ENCODE peak calls at places on chromosome 9, in seven cellular contexts. I, K, P, E, J, M and S are unnamed samples.

GRCh38 chr9:98736216-98736615 is 27.5 kb upstream of the GABBR2 start:
- DNase-seq in K (no peak), I (no peak), E (no peak), M (no peak), P (no peak), J (no peak), S (no peak)

GRCh38 chr9:18189876-18190670 is 283.9 kb upstream of the ADAMTSL1 start:
- DNase-seq in P (no peak), J (no peak), I (no peak), M (no peak), E (peak), K (no peak), S (no peak)

GRCh38 chr9:80649001-80649420 is 1040.3 kb downstream of the TLE1 start:
- DNase-seq in K (peak), J (no peak), M (no peak), P (no peak), E (peak), I (no peak), S (peak)

GRCh38 chr9:14030350-14030823 is 283.6 kb downstream of the NFIB start:
- DNase-seq in K (peak), P (no peak), E (peak), J (no peak), M (no peak), I (peak), S (no peak)

GRCh38 chr9:73441890-73442818 is 290.5 kb downstream of the ANXA1 start:
- DNase-seq in I (no peak), E (peak), K (no peak), P (no peak), M (no peak), J (no peak), S (no peak)

GRCh38 chr9:97237311-97237786 is 70.1 kb upstream of the CCDC180 start:
- DNase-seq in I (no peak), P (peak), M (no peak), J (no peak), E (no peak), K (no peak), S (no peak)

GRCh38 chr9:131420913-131421312 is 27.0 kb downstream of the PRRC2B start:
- DNase-seq in E (peak), I (peak), P (no peak), K (peak), M (no peak), J (no peak), S (no peak)

GRCh38 chr9:97563458-97564135 is 62.1 kb downstream of the TMOD1 start:
- DNase-seq in P (no peak), E (no peak), J (no peak), K (peak), M (no peak), I (no peak), S (no peak)

GRCh38 chr9:22100626-22101025 is 91.5 kb upstream of the CDKN2B start:
- DNase-seq in I (no peak), K (no peak), J (no peak), E (no peak), M (no peak), P (no peak), S (no peak)

GRCh38 chr9:122192261-122192875 is 32.7 kb downstream of the MORN5 start:
- DNase-seq in I (no peak), P (no peak), M (no peak), E (no peak), J (no peak), K (no peak), S (no peak)

GRCh38 chr9:114662081-114662989 is 4.7 kb upstream of the TEX53 start:
- DNase-seq in E (peak), M (peak), I (no peak), J (no peak), K (peak), P (peak), S (no peak)

GRCh38 chr9:14315754-14316573 is 2.0 kb upstream of the NFIB start:
- DNase-seq in J (no peak), E (peak), I (no peak), K (peak), P (no peak), M (no peak), S (no peak)

GRCh38 chr9:76658510-76659231 is 105.6 kb upstream of the PCA3 start:
- DNase-seq in E (peak), I (peak), K (peak), J (no peak), M (no peak), P (no peak), S (peak)

DNA sequence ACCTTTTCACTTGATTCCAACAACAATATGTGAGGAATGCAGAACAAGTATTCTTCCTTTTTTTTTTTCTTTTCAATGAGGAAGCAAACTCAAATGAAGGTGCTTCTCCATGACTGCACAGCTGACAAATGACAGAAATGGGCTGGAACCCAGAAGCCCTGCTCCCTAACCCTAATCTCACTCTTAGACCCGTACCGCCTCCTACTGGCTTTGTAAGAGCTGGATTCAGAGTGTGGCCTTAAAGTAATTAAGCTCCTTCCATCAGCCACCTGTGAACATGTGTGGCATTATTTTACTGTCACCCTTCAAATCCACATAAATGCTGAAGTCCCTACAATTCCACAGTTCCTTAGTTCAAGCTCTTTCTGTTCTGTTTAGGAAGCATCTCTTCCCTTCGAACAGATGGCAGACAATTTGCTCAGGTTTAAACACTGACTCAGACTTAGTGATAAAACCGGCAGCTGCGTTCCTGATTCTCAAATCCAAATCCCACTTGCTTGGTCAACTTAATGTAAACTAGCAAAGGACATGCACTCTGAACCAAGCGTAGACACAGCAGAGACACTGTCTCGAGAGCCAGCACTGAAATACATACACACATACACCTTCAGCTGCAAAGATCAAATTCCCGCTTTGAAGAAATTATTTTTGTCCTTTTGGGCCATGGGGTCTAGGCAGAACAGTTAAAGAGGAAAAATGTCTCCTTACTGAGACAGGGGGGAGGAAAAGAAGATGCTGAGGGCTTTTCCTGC is 316.7 kb upstream of the TLE4 start:
- DNase-seq in E (peak), M (no peak), P (no peak), K (peak), J (no peak), I (no peak), S (no peak)
- TF ChIP-seq CTCF in E (peak), M (no peak), P (peak), K (peak), J (no peak), I (peak), S (peak)

GRCh38 chr9:124940521-124940893 is 376 bp downstream of the GOLGA1 start:
- DNase-seq in P (no peak), E (peak), I (no peak), M (no peak), J (no peak), K (no peak), S (no peak)

GRCh38 chr9:124946167-124946566 is 5.3 kb upstream of the GOLGA1 start:
- DNase-seq in J (no peak), K (no peak), P (no peak), M (no peak), E (no peak), I (no peak), S (no peak)

GRCh38 chr9:124941689-124942561 is 1.0 kb upstream of the GOLGA1 start:
- DNase-seq in K (peak), E (peak), M (peak), I (peak), P (peak), J (no peak), S (peak)

GRCh38 chr9:124939944-124940343 is 939 bp downstream of the GOLGA1 start:
- DNase-seq in P (no peak), I (no peak), E (no peak), J (no peak), M (no peak), K (no peak), S (no peak)

GRCh38 chr9:124940894-124941688 is at the start of gene GOLGA1:
- DNase-seq in E (peak), I (peak), M (peak), J (peak), P (peak), K (peak), S (peak)
- TF ChIP-seq CTCF in E (no peak), I (no peak), M (no peak), J (no peak), P (no peak), K (no peak), S (no peak)

DNA sequence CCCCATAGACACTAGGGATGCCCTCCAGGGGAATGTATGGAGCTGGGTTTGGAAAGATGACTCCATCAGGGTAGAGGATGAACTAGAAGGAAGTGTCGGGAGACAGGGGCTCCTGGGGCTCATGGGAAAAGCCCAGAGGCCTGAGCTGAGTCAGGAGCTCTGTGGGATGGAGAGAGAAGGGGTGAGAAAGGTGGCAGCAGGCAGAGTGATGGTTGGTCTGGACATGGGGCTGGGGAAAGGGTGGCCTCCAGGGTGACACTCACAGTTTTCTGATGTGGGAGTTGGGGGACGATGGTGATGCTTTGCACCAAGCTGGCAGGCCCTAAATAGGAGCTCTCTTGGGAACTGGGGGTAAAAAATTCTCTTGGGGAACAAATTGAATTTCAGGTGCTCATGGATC is 213.5 kb upstream of the MVB12B start:
- DNase-seq in K (no peak), P (no peak), I (no peak), J (no peak), E (no peak), M (no peak), S (no peak)
- TF ChIP-seq CTCF in K (no peak), P (no peak), I (no peak), J (no peak), E (no peak), M (no peak), S (no peak)

DNA sequence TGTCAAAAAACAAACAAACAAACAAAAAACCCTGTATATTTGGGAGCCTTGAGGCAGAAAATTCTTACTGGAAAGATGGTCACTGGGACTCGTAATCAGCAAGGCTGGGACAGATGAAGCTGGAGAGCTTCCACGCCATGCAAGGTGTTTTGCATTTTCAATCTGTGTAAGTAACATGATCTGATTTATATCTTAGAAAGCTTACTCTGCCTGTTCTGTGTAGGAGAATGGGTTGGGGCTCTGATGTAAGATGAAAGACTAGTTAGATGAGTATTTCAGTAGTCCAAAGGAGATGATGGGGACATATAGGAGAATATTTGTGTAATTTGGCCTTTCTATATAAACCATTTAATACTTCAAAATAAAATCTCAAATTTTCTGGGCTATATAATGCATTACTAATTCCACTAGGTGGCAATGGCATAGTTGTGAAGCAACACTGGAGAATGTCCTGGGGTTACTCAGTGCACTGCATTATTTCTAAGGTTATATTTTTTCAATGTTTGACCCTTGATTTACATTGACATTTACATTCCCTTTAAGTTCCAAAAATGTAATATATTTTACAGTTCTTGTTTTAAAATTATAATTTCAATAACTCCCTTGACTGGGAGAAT is 21.9 kb upstream of the FSD1L start:
- DNase-seq in P (no peak), M (no peak), K (peak), I (peak), E (peak), J (no peak), S (no peak)
- TF ChIP-seq CTCF in P (peak), M (peak), K (peak), I (peak), E (peak), J (peak), S (peak)

GRCh38 chr9:33923079-33923478 is 106.1 kb downstream of the UBE2R2 start:
- DNase-seq in J (no peak), P (no peak), I (no peak), M (no peak), K (no peak), E (no peak), S (no peak)
- TF ChIP-seq CTCF in J (no peak), P (no peak), I (no peak), M (no peak), K (no peak), E (no peak), S (no peak)

DNA sequence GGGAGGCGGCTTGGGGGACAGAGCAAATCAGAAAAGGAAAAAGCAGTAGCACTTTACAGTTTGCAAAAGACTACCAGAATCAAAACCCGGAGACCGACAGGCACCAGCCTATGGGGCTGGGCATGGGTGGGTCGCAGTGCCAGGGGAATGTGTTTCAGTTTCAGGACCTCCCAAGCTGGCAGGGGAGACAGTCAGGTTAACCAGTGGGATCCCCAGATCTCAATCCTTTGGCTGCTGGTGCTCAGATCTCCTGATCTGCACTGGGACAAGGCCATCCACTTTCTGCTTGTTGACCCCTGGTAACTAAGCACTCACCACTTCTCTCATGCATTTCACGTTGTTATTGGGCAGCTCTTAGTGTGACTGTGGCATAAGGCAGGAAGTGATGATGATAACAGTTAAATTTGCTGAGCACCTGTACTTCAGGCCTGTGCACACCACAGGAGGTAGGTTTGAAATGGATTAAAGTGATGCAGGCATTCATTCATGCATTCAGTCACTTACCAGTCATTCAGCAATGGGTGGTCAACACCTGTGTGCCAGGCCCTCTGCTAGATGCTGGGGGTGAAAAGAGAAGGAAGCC is 42.2 kb upstream of the STXBP1 start:
- DNase-seq in P (no peak), J (no peak), K (no peak), I (no peak), E (peak), M (no peak), S (no peak)
- TF ChIP-seq CTCF in P (no peak), J (no peak), K (no peak), I (no peak), E (no peak), M (no peak), S (no peak)

GRCh38 chr9:33880562-33881089 is 63.7 kb downstream of the UBE2R2 start:
- DNase-seq in I (no peak), M (no peak), E (no peak), P (no peak), K (no peak), J (no peak), S (no peak)
- TF ChIP-seq CTCF in I (no peak), M (no peak), E (no peak), P (no peak), K (no peak), J (no peak), S (no peak)